ENCODE peak calls at places on chromosomes 12 and 14, in six cellular contexts. D, R, X, P, T and G are unnamed samples.

GRCh38 chr12:46786774-46787173 is 39.0 kb downstream of the SLC38A4 start:
- DNase-seq in R (no peak), D (peak; percentile 65), T (no peak), P (no peak), X (no peak), G (peak; percentile 89)

GRCh38 chr12:19277707-19278106 is 148.2 kb downstream of the PLEKHA5 start:
- DNase-seq in R (no peak), X (no peak), T (no peak), P (no peak), D (no peak), G (no peak)

GRCh38 chr12:128091101-128091795 is 175.7 kb upstream of the TMEM132C start:
- DNase-seq in P (no peak), X (no peak), R (peak; percentile 24), T (no peak), D (no peak), G (no peak)

GRCh38 chr14:61563880-61564622 is 131.3 kb upstream of the HIF1A start:
- DNase-seq in T (no peak), R (no peak), D (no peak), X (no peak), P (no peak), G (no peak)

GRCh38 chr14:43204816-43205215 is 1302.3 kb downstream of the FSCB start:
- DNase-seq in R (no peak), D (no peak), T (no peak), X (no peak), P (no peak), G (no peak)

GRCh38 chr12:10385181-10385613 is 4.6 kb downstream of the KLRK1 start:
- DNase-seq in D (no peak), R (no peak), P (no peak), T (no peak), X (no peak), G (peak; percentile 91)

GRCh38 chr12:42482086-42482819 is 107.3 kb downstream of the PRICKLE1 start:
- DNase-seq in R (peak; percentile 40), D (peak; percentile 37), T (peak; percentile 55), X (no peak), P (peak; percentile 81), G (peak; percentile 47)

GRCh38 chr14:104870368-104871144 is 5.5 kb downstream of the CEP170B start:
- DNase-seq in R (peak; percentile 37), P (peak; percentile 51), X (no peak), D (no peak), T (no peak), G (no peak)

GRCh38 chr12:108099085-108099484 is 30.0 kb upstream of the WSCD2 start:
- DNase-seq in P (no peak), T (no peak), X (no peak), R (no peak), D (no peak), G (peak; percentile 10)

GRCh38 chr14:104563742-104564615 is 15.6 kb upstream of the C14orf180 start:
- DNase-seq in P (peak; percentile 71), T (peak; percentile 78), R (peak; percentile 80), X (peak; percentile 68), D (peak; percentile 37), G (peak; percentile 21)

GRCh38 chr12:110619534-110619953 is 5.6 kb downstream of the TCTN1 start:
- DNase-seq in D (no peak), T (no peak), P (no peak), R (no peak), X (peak; percentile 34), G (no peak)

GRCh38 chr12:44523828-44524227 is 352.3 kb downstream of the NELL2 start:
- DNase-seq in P (no peak), D (no peak), R (no peak), T (no peak), X (no peak), G (no peak)

GRCh38 chr12:29818925-29819324 is 35.2 kb upstream of the TMTC1 start:
- DNase-seq in D (no peak), R (no peak), X (no peak), P (no peak), T (no peak), G (no peak)

GRCh38 chr12:53733051-53733812 is 6.0 kb upstream of the CALCOCO1 start:
- DNase-seq in R (no peak), P (no peak), D (peak; percentile 85), T (no peak), X (no peak), G (no peak)

GRCh38 chr14:74356892-74357575 is 8.8 kb downstream of the VRTN start:
- DNase-seq in P (no peak), D (no peak), R (no peak), X (no peak), T (no peak), G (no peak)

GRCh38 chr12:126385785-126386184 is 1320.5 kb downstream of the AACS start:
- DNase-seq in R (no peak), T (no peak), X (no peak), P (no peak), D (no peak), G (no peak)

GRCh38 chr12:3490848-3491382 is at the start of gene PRMT8:
- DNase-seq in D (peak; percentile 5), P (no peak), X (no peak), T (no peak), R (peak; percentile 65), G (no peak)

GRCh38 chr14:105300542-105301102 is at the start of gene BRF1:
- DNase-seq in X (peak; percentile 97), R (peak; percentile 96), P (peak; percentile 97), T (peak; percentile 94), D (peak; percentile 79), G (peak; percentile 74)

GRCh38 chr14:94355191-94355794 is 32.2 kb upstream of the SERPINA6 start:
- DNase-seq in R (peak; percentile 10), P (peak; percentile 80), D (peak; percentile 41), X (no peak), T (peak; percentile 31), G (peak; percentile 63)
- H3K4me3 ChIP-seq in R (no peak overlapping the region), P (no peak overlapping the region), D (no peak overlapping the region), X (no peak overlapping the region), T (no peak overlapping the region), G (no peak overlapping the region)

DNA sequence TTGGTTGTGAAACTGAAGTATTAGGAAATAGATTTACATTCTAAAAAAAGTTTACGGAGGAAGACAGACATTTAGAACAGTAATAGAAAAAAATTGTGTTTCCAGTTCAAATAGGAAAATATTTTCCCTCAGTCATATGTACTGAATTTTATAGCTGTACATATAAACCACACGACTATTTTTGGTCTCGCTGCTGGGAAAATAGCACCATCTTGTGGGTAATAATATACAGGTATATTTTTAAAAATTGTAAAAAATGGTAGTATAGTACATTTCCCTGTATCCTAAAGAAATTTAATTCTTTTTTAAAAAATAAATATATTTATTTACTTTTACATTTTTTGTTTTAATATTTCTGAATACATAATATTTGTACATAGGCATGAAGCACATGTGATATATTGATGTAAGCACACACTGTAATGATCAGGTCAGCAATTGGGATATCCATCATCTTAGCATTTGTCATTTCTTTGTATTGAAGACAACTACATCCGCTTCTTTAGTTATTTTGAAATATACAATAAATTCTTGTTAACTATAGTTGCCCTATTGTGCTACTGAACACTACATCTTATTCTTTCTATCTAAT is 168.6 kb downstream of the ALX1 start:
- DNase-seq in T (no peak), R (peak; percentile 20), X (no peak), D (no peak), P (no peak), G (no peak)
- TF ChIP-seq CTCF in T (no peak), R (peak; percentile 45), X (no peak), D (peak; percentile 46), P (peak; percentile 28), G (no peak)

GRCh38 chr12:94829552-94829951 is 173.9 kb downstream of the NDUFA12 start:
- DNase-seq in T (no peak), X (no peak), P (no peak), R (no peak), D (no peak), G (peak; percentile 15)

GRCh38 chr12:94834036-94834625 is 169.4 kb downstream of the NDUFA12 start:
- DNase-seq in X (no peak), T (no peak), P (no peak), R (no peak), D (no peak), G (no peak)

GRCh38 chr12:94832105-94832504 is 171.4 kb downstream of the NDUFA12 start:
- DNase-seq in T (no peak), D (no peak), P (no peak), X (no peak), R (no peak), G (no peak)

GRCh38 chr12:94832780-94833760 is 170.4 kb downstream of the NDUFA12 start:
- DNase-seq in T (peak; percentile 26), D (no peak), P (no peak), X (no peak), R (peak; percentile 67), G (no peak)

GRCh38 chr12:94831081-94831747 is 172.3 kb downstream of the NDUFA12 start:
- DNase-seq in X (no peak), T (no peak), P (no peak), R (no peak), D (no peak), G (no peak)
- H3K4me3 ChIP-seq in X (no peak overlapping the region), T (no peak overlapping the region), P (no peak overlapping the region), R (no peak overlapping the region), D (no peak overlapping the region), G (no peak overlapping the region)

DNA sequence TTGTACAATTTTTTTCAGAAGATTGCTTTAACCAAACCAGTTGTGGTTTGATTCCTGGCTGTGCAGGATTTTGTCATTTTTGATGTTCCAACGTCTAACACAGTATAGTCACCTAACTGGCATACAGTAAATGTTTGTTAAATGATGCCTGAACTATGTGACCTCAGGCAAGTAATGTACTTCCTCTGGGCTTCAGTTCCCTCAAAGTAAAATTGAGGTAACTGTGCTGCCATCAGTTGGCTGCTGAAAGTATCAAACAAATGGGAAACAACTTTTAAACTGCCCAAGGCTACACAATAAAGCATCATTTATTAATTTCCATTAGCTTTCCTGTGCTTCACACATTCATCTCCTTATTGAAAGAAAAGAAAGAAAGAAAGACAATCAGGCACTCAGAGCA is 4.3 kb downstream of the TM7SF3 start:
- DNase-seq in R (no peak), P (no peak), D (no peak), T (no peak), X (no peak), G (peak; percentile 39)
- TF ChIP-seq CTCF in R (no peak), P (no peak), D (no peak), T (no peak), X (no peak), G (no peak)

GRCh38 chr14:96257900-96258299 is 1.9 kb downstream of the BDKRB1 start:
- DNase-seq in X (no peak), P (no peak), T (no peak), D (no peak), R (no peak), G (no peak)
- H3K4me3 ChIP-seq in X (no peak overlapping the region), P (no peak overlapping the region), T (no peak overlapping the region), D (no peak overlapping the region), R (no peak overlapping the region), G (no peak overlapping the region)

DNA sequence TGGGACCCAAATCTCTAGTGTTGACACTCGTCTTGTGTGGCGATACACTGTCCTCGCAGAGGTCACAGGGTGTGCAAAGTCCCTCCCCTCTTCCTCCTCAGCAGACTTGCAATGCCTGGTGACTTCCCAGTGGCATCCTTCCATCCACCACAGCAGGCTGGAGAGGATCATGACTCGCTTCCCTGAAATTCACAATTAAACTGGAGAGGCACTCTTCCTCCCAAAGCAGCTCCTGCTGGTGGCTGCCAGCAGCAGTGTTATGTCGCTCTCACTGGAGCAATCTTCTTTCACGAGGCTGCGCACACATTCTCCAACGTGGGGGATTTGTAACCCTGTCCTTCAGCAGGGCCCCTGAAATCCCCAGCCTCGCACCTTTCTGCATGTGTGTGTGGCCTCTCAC is 145.2 kb upstream of the TMCC3 start:
- DNase-seq in D (peak; percentile 40), P (no peak), R (no peak), T (peak; percentile 33), X (no peak), G (peak; percentile 65)
- TF ChIP-seq CTCF in D (peak; percentile 48), P (no peak), R (no peak), T (no peak), X (no peak), G (no peak)